ENCODE peak calls at places on chromosomes 11 and 22, in eight cellular contexts. O, Z, M, A, C, Y, R and E are unnamed samples.

GRCh38 chr11:27998552-27998951 is 109.4 kb downstream of the KIF18A start:
- DNase-seq in O (no peak), Z (no peak), M (no peak), A (no peak), C (no peak), Y (no peak), R (no peak), E (no peak)

GRCh38 chr22:44924724-44925123 is 85.1 kb downstream of the PHF21B start:
- DNase-seq in O (no peak), Z (no peak), M (no peak), A (no peak), C (no peak), Y (no peak), R (no peak), E (no peak)

GRCh38 chr22:43013355-43014061 is 1.4 kb downstream of the PACSIN2 start:
- DNase-seq in O (no peak), Z (no peak), M (no peak), A (no peak), C (no peak), Y (no peak), R (peak; percentile 27), E (no peak)

GRCh38 chr22:35039625-35040024 is 26.3 kb upstream of the ISX start:
- DNase-seq in O (no peak), Z (no peak), M (no peak), A (no peak), C (no peak), Y (peak; percentile 23), R (no peak), E (no peak)

GRCh38 chr11:103125462-103125861 is 16.2 kb downstream of the DYNC2H1 start:
- DNase-seq in O (no peak), Z (no peak), M (no peak), A (no peak), C (no peak), Y (no peak), R (no peak), E (no peak)

GRCh38 chr11:62437616-62438015 is 18.8 kb downstream of the SCGB1A1 start:
- DNase-seq in O (no peak), Z (no peak), M (no peak), A (no peak), C (no peak), Y (no peak), R (no peak), E (no peak)

GRCh38 chr22:46674906-46675305 is 54.7 kb downstream of the GRAMD4 start:
- DNase-seq in O (no peak), Z (no peak), M (no peak), A (no peak), C (no peak), Y (no peak), R (no peak), E (no peak)

GRCh38 chr11:26014456-26015115 is 317.3 kb upstream of the ANO3 start:
- DNase-seq in O (no peak), Z (no peak), M (no peak), A (no peak), C (no peak), Y (no peak), R (no peak), E (no peak)

GRCh38 chr22:49768077-49768476 is 59.6 kb downstream of the BRD1 start:
- DNase-seq in O (no peak), Z (no peak), M (no peak), A (no peak), C (no peak), Y (no peak), R (no peak), E (no peak)

GRCh38 chr22:49106136-49106930 is 721.3 kb downstream of the BRD1 start:
- DNase-seq in O (no peak), Z (no peak), M (no peak), A (no peak), C (no peak), Y (no peak), R (no peak), E (no peak)

GRCh38 chr11:65112551-65113360 is 1.1 kb downstream of the TM7SF2 start:
- DNase-seq in O (no peak), Z (peak; percentile 78), M (peak; percentile 22), A (peak; percentile 82), C (no peak), Y (peak; percentile 85), R (peak; percentile 41), E (peak; percentile 53)

GRCh38 chr11:10392680-10393079 is 62.4 kb upstream of the AMPD3 start:
- DNase-seq in O (no peak), Z (no peak), M (no peak), A (no peak), C (no peak), Y (no peak), R (no peak), E (no peak)

GRCh38 chr22:46432164-46433068 is 96.9 kb downstream of the TRMU start:
- DNase-seq in O (no peak), Z (no peak), M (no peak), A (no peak), C (no peak), Y (no peak), R (no peak), E (no peak)

GRCh38 chr11:103601230-103601846 is 435.1 kb upstream of the DDI1 start:
- DNase-seq in O (no peak), Z (peak; percentile 83), M (peak; percentile 24), A (peak; percentile 31), C (no peak), Y (peak; percentile 47), R (peak; percentile 35), E (peak; percentile 41)

GRCh38 chr11:103803062-103803461 is 233.4 kb upstream of the DDI1 start:
- DNase-seq in O (no peak), Z (no peak), M (no peak), A (no peak), C (no peak), Y (no peak), R (no peak), E (no peak)

GRCh38 chr11:94742645-94743044 is 25.5 kb upstream of the AMOTL1 start:
- DNase-seq in O (no peak), Z (no peak), M (no peak), A (no peak), C (no peak), Y (no peak), R (no peak), E (no peak)

GRCh38 chr11:94740083-94740974 is 27.8 kb upstream of the AMOTL1 start:
- DNase-seq in O (no peak), Z (peak; percentile 70), M (no peak), A (no peak), C (no peak), Y (peak; percentile 89), R (no peak), E (no peak)

GRCh38 chr11:94739331-94739730 is 28.8 kb upstream of the AMOTL1 start:
- DNase-seq in O (no peak), Z (no peak), M (no peak), A (no peak), C (no peak), Y (no peak), R (no peak), E (no peak)

GRCh38 chr11:94738746-94739145 is 29.4 kb upstream of the AMOTL1 start:
- DNase-seq in O (no peak), Z (no peak), M (no peak), A (no peak), C (no peak), Y (no peak), R (no peak), E (no peak)

DNA sequence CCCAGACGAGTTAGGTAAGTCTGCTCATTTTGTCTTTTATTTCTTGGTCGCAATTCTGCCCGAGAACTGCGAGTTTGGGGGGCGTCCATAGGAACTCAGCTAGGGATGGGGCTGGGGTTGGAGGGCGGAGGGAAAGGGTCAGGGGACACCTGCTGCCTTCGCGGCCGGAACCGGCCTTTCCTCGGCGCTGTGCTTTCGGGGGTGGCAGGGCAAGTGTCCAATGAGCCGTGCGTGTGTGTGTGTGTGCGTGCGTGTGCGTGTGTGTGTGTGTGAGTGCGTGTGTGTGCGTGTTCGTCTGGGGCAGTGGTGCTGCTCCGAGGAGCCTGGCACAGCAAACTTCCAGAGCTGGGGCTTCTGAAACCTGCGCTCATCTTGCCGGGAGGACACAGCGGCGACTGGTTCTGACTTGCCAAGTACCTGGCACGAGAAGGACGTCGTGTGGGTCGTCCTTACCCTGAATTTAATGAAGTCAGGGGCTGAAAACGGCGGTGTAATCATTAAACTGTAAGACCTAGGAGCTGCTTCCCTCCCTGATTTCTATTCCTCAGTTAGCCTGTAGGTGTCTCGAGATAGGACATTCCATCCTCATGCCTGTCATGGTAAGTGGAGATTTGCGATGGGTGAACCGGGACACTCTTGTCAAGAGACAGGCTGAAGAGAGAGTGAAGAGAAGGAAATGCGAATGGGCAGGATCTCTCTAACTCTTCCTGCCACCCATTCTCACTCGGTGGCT is 27.0 kb upstream of the AMOTL1 start:
- DNase-seq in O (peak; percentile 48), Z (peak; percentile 87), M (peak; percentile 59), A (peak; percentile 62), C (no peak), Y (peak; percentile 82), R (peak; percentile 41), E (peak; percentile 83)
- H3K4me1 ChIP-seq in O (peaks cover 25% of the 10 kb centered on the region), Z (peaks cover 35% of the 10 kb centered on the region), M (peaks cover 54% of the 10 kb centered on the region), A (peaks cover 7% of the 10 kb centered on the region), C (no peaks in the 10 kb centered on the region), Y (peaks cover 8% of the 10 kb centered on the region), R (peaks cover 9% of the 10 kb centered on the region), E (peaks cover 59% of the 10 kb centered on the region)

DNA sequence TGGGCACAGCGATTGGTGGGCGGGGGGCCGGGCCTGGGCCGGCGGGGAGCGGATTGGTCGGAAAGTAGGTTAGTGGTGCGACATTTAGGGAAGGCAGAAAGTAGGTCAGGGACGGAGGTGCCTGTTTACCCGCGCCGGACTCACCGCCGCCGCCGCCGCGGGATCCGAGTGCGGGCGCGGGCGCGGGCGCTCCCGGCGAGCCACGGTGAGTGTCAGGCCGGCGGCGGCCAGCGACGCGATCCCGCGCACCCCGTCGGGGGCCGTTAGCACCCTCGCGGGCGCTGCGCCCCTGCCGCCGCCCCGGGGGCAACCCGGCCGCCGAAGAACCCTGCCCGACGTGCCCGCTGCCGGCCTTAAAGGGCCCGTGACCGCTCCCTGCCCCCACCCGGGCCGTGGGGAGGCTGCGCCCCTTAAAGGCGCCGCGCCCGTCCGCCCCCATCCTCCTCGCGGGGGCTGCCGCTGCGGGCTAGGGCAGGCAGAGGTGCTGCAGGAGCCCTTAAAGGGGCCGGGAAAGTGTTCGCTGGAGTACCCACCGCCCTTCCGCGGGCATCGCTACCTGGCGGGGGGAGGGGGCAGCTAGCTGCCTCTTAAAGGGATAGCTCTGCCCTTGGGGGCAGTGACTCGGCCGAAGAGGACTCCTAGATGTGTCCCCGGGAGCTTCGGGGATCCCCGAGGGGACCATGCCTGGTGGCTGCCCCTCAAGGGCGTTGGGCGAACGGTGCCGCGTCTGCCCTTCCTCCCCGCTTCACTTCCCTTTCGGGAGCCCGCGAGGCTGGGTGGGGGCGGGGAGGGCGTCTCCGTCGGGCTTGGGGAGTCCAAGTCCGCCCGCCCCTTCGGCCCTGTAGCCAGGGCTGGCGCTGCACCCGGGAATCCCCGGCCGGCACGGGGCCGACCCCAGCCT is at the start of gene BMAL1:
- DNase-seq in O (no peak), Z (peak; percentile 59), M (no peak), A (no peak), C (no peak), Y (peak; percentile 78), R (no peak), E (peak; percentile 28)
- TF ChIP-seq REST in O (no peak), Z (no peak), M (no peak), A (no peak), C (no peak), Y (no peak), R (no peak), E (no peak)

GRCh38 chr11:24496371-24496727 is 504 bp upstream of the LUZP2 start:
- DNase-seq in O (no peak), Z (peak; percentile 13), M (no peak), A (no peak), C (no peak), Y (no peak), R (no peak), E (no peak)
- H3K4me3 ChIP-seq in O (no peak overlapping the region), Z (peak overlapping the region; percentile 76), M (peak overlapping the region; percentile 47), A (no peak overlapping the region), C (no peak overlapping the region), Y (peak overlapping the region; percentile 68), R (no peak overlapping the region), E (peak overlapping the region; percentile 29)

GRCh38 chr22:27842994-27843431 is 41.5 kb upstream of the MN1 start:
- DNase-seq in O (no peak), Z (no peak), M (no peak), A (no peak), C (no peak), Y (peak; percentile 46), R (no peak), E (no peak)
- H3K4me1 ChIP-seq in O (no peaks in the 10 kb centered on the region), Z (peaks cover 9% of the 10 kb centered on the region), M (no peaks in the 10 kb centered on the region), A (peaks cover 16% of the 10 kb centered on the region), C (no peaks in the 10 kb centered on the region), Y (peaks cover 8% of the 10 kb centered on the region), R (no peaks in the 10 kb centered on the region), E (no peaks in the 10 kb centered on the region)